ENCODE peak calls at places on chromosomes 6 and 20, in six cellular contexts. T is Peyer's patch, K is heart right ventricle, G is cardiac muscle cell, M is neural progenitor cell, I is fibroblast of lung. B is an unnamed sample. For H3K4me1, the result is how much of the 10 kb centered on the place peaks cover.

GRCh38 chr20:24565952-24566351 is 96.5 kb downstream of the SYNDIG1 start:
- DNase-seq in T (no peak), K (no peak), G (no peak), M (no peak), I (no peak), B (no peak)

GRCh38 chr6:71290611-71291010 is 2.0 kb downstream of the OGFRL1 start:
- DNase-seq in T (no peak), K (no peak), G (no peak), M (no peak), I (no peak), B (no peak)

GRCh38 chr6:3856576-3856975 is 7.4 kb downstream of the FAM50B start:
- DNase-seq in T (no peak), K (no peak), G (no peak), M (no peak), I (no peak), B (no peak)

GRCh38 chr6:53547166-53547814 is 2.4 kb upstream of the GCLC start:
- DNase-seq in T (no peak), K (no peak), G (no peak), M (peak), I (no peak), B (no peak)

GRCh38 chr20:25077610-25078169 is 4.3 kb downstream of the VSX1 start:
- DNase-seq in T (peak), K (peak), G (peak), M (peak), I (peak), B (peak)

GRCh38 chr6:126531273-126531672 is 191.4 kb downstream of the CENPW start:
- DNase-seq in T (no peak), K (no peak), G (no peak), M (no peak), I (no peak), B (no peak)

GRCh38 chr6:24147453-24148153 is 21.6 kb downstream of the NRSN1 start:
- DNase-seq in T (no peak), K (no peak), G (no peak), M (no peak), I (no peak), B (no peak)

GRCh38 chr6:13159295-13159694 is 169.0 kb downstream of the TBC1D7 start:
- DNase-seq in T (no peak), K (no peak), G (peak), M (no peak), I (no peak), B (peak)

GRCh38 chr20:35013421-35014411 is 58.0 kb downstream of the MYH7B start:
- DNase-seq in T (no peak), K (no peak), G (no peak), M (no peak), I (no peak), B (peak)

GRCh38 chr6:104704191-104704590 is 155.5 kb downstream of the HACE1 start:
- DNase-seq in T (no peak), K (no peak), G (no peak), M (no peak), I (peak), B (no peak)

GRCh38 chr6:90494067-90494773 is 92.7 kb downstream of the MAP3K7 start:
- DNase-seq in T (no peak), K (no peak), G (no peak), M (peak), I (peak), B (no peak)

GRCh38 chr6:147161974-147162495 is 42.2 kb upstream of the STXBP5 start:
- DNase-seq in T (no peak), K (no peak), G (peak), M (no peak), I (peak), B (no peak)

GRCh38 chr20:43941476-43942212 is 27.0 kb downstream of the TOX2 start:
- DNase-seq in T (no peak), K (no peak), G (peak), M (no peak), I (peak), B (no peak)

GRCh38 chr20:48373555-48373934 is 454.3 kb downstream of the PREX1 start:
- DNase-seq in T (no peak), K (no peak), G (no peak), M (no peak), I (no peak), B (no peak)

GRCh38 chr20:12554416-12554815 is 454.4 kb upstream of the SPTLC3 start:
- DNase-seq in T (no peak), K (no peak), G (no peak), M (no peak), I (no peak), B (no peak)

GRCh38 chr6:55636406-55637102 is 57.6 kb upstream of the HMGCLL1 start:
- DNase-seq in T (no peak), K (no peak), G (peak), M (no peak), I (peak), B (peak)

GRCh38 chr6:55632953-55633352 is 54.0 kb upstream of the HMGCLL1 start:
- DNase-seq in T (no peak), K (no peak), G (no peak), M (no peak), I (peak), B (no peak)
- H3K4me1 ChIP-seq in T (under half), K (under half), G (under half), M (under half), I (under half), B (under half)

GRCh38 chr6:142692942-142693341 is 252.0 kb downstream of the HIVEP2 start:
- DNase-seq in T (peak), K (peak), G (peak), M (peak), I (peak), B (peak)
- H3K27ac ChIP-seq in T (no peak), K (no peak), G (no peak), M (no peak), I (peak), B (no peak)

GRCh38 chr20:137668-138131 is 4.7 kb upstream of the DEFB126 start:
- DNase-seq in T (no peak), K (no peak), G (no peak), M (no peak), I (no peak), B (peak)
- H3K4me3 ChIP-seq in T (no peak), K (no peak), G (no peak), M (no peak), I (no peak), B (peak)

GRCh38 chr6:14799928-14800327 is 445.9 kb upstream of the JARID2 start:
- DNase-seq in T (peak), K (peak), G (peak), M (peak), I (peak), B (peak)

GRCh38 chr6:14798594-14798982 is 447.3 kb upstream of the JARID2 start:
- DNase-seq in T (no peak), K (no peak), G (no peak), M (no peak), I (no peak), B (peak)

GRCh38 chr6:14796974-14797762 is 448.7 kb upstream of the JARID2 start:
- DNase-seq in T (no peak), K (no peak), G (peak), M (no peak), I (no peak), B (no peak)

GRCh38 chr6:14797875-14798593 is 447.8 kb upstream of the JARID2 start:
- DNase-seq in T (no peak), K (no peak), G (peak), M (no peak), I (no peak), B (no peak)

GRCh38 chr6:14798996-14799588 is 446.8 kb upstream of the JARID2 start:
- DNase-seq in T (no peak), K (no peak), G (no peak), M (no peak), I (no peak), B (no peak)
- H3K4me1 ChIP-seq in T (under half), K (under half), G (under half), M (under half), I (under half), B (under half)

GRCh38 chr20:32508775-32509119 is 76.4 kb downstream of the NOL4L start:
- DNase-seq in T (no peak), K (no peak), G (no peak), M (no peak), I (no peak), B (no peak)
- H3K27ac ChIP-seq in T (no peak), K (no peak), G (peak), M (no peak), I (no peak), B (no peak)

DNA sequence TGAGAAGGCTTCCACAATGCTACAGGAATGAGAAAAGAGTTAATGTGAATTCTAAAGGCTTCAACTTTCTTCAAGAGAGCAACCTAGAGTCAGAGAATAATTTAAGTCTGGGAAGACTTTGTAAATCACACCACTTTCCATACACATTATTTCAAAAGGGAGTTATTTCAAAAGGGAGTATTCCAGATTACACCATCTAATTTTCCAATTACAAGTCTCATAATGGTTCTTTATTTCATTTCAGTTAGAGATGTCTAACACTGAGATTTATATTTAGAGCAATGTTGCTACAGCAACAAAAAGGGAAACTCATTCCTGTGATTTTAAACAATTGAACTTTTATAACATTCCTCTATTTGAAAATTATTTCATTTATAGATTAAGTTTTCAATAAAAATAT is 98.8 kb upstream of the DST start:
- DNase-seq in T (no peak), K (no peak), G (no peak), M (no peak), I (no peak), B (no peak)
- H3K4me3 ChIP-seq in T (no peak), K (peak), G (no peak), M (no peak), I (no peak), B (no peak)

GRCh38 chr6:136037885-136038460 is 186.5 kb downstream of the PDE7B start:
- DNase-seq in T (no peak), K (peak), G (peak), M (no peak), I (peak), B (no peak)
- H3K4me1 ChIP-seq in T (under half), K (half or more), G (under half), M (under half), I (under half), B (under half)

B was measured in SJCRH30.